ENCODE peak calls at places on chromosomes 12 and 14, in nine cellular contexts. Z, A, Q, T, J, C, M, X and E are unnamed samples.

GRCh38 chr14:103311171-103311997 is 22.7 kb upstream of the EIF5 start:
- DNase-seq in C (no peak), X (no peak), M (no peak), J (no peak), Z (no peak), A (no peak), T (no peak), Q (no peak), E (no peak)

GRCh38 chr14:22737052-22737451 is 29.4 kb upstream of the OXA1L start:
- DNase-seq in X (peak), Z (no peak), C (no peak), A (no peak), J (no peak), T (no peak), M (no peak), Q (no peak), E (peak)

GRCh38 chr12:92943482-92944250 is 14.6 kb upstream of the EEA1 start:
- DNase-seq in A (no peak), M (peak), C (no peak), Q (no peak), J (peak), Z (no peak), T (no peak), X (peak), E (peak)

GRCh38 chr14:35944847-35945246 is 118.7 kb downstream of the BRMS1L start:
- DNase-seq in Q (peak), T (peak), C (peak), M (no peak), J (no peak), A (peak), X (no peak), Z (peak), E (peak)

GRCh38 chr12:7017870-7018349 is 366 bp downstream of the LPCAT3 start:
- DNase-seq in Q (peak), Z (no peak), C (no peak), J (peak), M (no peak), T (no peak), A (no peak), X (no peak), E (peak)

GRCh38 chr12:79681008-79681590 is 9.7 kb downstream of the PAWR start:
- DNase-seq in A (no peak), C (no peak), J (peak), Q (peak), M (peak), X (peak), Z (peak), T (no peak), E (no peak)

GRCh38 chr12:96006727-96007126 is 10.6 kb upstream of the HAL start:
- DNase-seq in C (no peak), T (no peak), X (no peak), M (no peak), Q (no peak), A (no peak), J (no peak), Z (no peak), E (no peak)

GRCh38 chr12:123995023-123995422 is 22.0 kb downstream of the ZNF664 start:
- DNase-seq in J (peak), C (no peak), Z (peak), M (peak), X (peak), A (no peak), T (no peak), Q (peak), E (no peak)

GRCh38 chr12:55057466-55057865 is 37.7 kb downstream of the NEUROD4 start:
- DNase-seq in Z (no peak), T (no peak), M (no peak), Q (no peak), A (no peak), X (no peak), J (no peak), C (no peak), E (no peak)

GRCh38 chr12:52211716-52212585 is 20.1 kb upstream of the KRT80 start:
- DNase-seq in C (no peak), J (no peak), A (no peak), Z (no peak), X (no peak), T (no peak), M (no peak), Q (no peak), E (no peak)

GRCh38 chr14:78023112-78023511 is 147.1 kb upstream of the NRXN3 start:
- DNase-seq in Z (no peak), X (no peak), J (no peak), C (no peak), T (no peak), Q (no peak), M (no peak), A (no peak), E (no peak)

GRCh38 chr12:90943248-90943647 is 11.7 kb downstream of the CCER1 start:
- DNase-seq in A (no peak), T (no peak), M (no peak), X (no peak), C (no peak), Z (no peak), J (no peak), Q (no peak), E (no peak)

GRCh38 chr12:90816353-90817089 is 138.5 kb downstream of the CCER1 start:
- DNase-seq in T (no peak), J (peak), X (no peak), A (no peak), Z (peak), C (no peak), M (no peak), Q (peak), E (no peak)

GRCh38 chr14:64628940-64629403 is 75.3 kb upstream of the PLEKHG3 start:
- DNase-seq in J (peak), X (peak), C (no peak), Z (peak), Q (peak), T (no peak), A (no peak), M (peak), E (no peak)

GRCh38 chr12:109685574-109686447 is 27.8 kb upstream of the FAM222A start:
- DNase-seq in M (no peak), T (no peak), C (no peak), Q (no peak), Z (no peak), X (no peak), J (no peak), A (no peak), E (no peak)

GRCh38 chr12:11877869-11878780 is 192.6 kb upstream of the BCL2L14 start:
- DNase-seq in A (no peak), Q (peak), C (peak), X (peak), Z (peak), T (no peak), M (peak), J (peak), E (no peak)

GRCh38 chr12:49692851-49693250 is 14.4 kb downstream of the FMNL3 start:
- DNase-seq in Z (no peak), C (no peak), X (no peak), A (no peak), M (no peak), J (no peak), Q (no peak), T (no peak), E (no peak)

GRCh38 chr12:2854669-2855453 is 2.0 kb downstream of the TEX52 start:
- DNase-seq in Z (no peak), J (no peak), Q (no peak), M (no peak), C (no peak), X (no peak), T (no peak), A (no peak), E (no peak)

GRCh38 chr12:94207467-94208432 is 59.4 kb downstream of the PLXNC1 start:
- DNase-seq in Z (no peak), C (no peak), M (peak), T (no peak), X (no peak), A (no peak), J (no peak), Q (peak), E (peak)

GRCh38 chr12:80936642-80937390 is 918 bp downstream of the LIN7A start:
- DNase-seq in J (peak), T (peak), A (peak), X (peak), M (peak), Z (peak), Q (peak), C (no peak), E (peak)

GRCh38 chr12:132429932-132430643 is 59.9 kb upstream of the FBRSL1 start:
- DNase-seq in C (peak), Z (peak), J (no peak), X (no peak), M (no peak), T (peak), Q (peak), A (peak), E (peak)

GRCh38 chr12:53229454-53229853 is 2.6 kb downstream of the RARG start:
- DNase-seq in Q (no peak), T (no peak), J (no peak), Z (no peak), C (no peak), A (peak), X (no peak), M (no peak), E (no peak)

GRCh38 chr14:99318091-99318958 is 46.3 kb upstream of the BCL11B start:
- DNase-seq in A (peak), X (no peak), M (no peak), C (no peak), T (no peak), Q (no peak), Z (no peak), J (no peak), E (no peak)

GRCh38 chr14:90388437-90388836 is 8.4 kb upstream of the CALM1 start:
- DNase-seq in A (peak), Z (peak), C (no peak), M (peak), X (peak), J (peak), Q (peak), T (peak), E (no peak)

GRCh38 chr14:75461303-75461702 is 33.5 kb downstream of the JDP2 start:
- DNase-seq in T (no peak), X (no peak), A (no peak), Q (no peak), J (no peak), Z (no peak), M (no peak), C (no peak), E (no peak)

GRCh38 chr12:74820324-74820723 is 282.7 kb downstream of the ATXN7L3B start:
- DNase-seq in X (no peak), Q (no peak), M (no peak), A (no peak), T (no peak), J (no peak), C (no peak), Z (no peak), E (no peak)

GRCh38 chr12:58775396-58775795 is 144.9 kb downstream of the LRIG3 start:
- DNase-seq in Q (no peak), M (no peak), C (no peak), A (no peak), T (no peak), X (no peak), Z (no peak), J (no peak), E (no peak)

GRCh38 chr14:105148604-105149145 is 19.9 kb downstream of the JAG2 start:
- DNase-seq in C (no peak), Z (no peak), Q (no peak), A (no peak), X (no peak), M (no peak), J (no peak), T (no peak), E (no peak)

GRCh38 chr12:111256629-111257434 is 112.1 kb downstream of the PHETA1 start:
- DNase-seq in Q (no peak), C (no peak), X (no peak), T (no peak), J (no peak), M (no peak), A (no peak), Z (no peak), E (no peak)

GRCh38 chr12:85713368-85713767 is 122.8 kb downstream of the RASSF9 start:
- DNase-seq in X (no peak), T (no peak), Z (no peak), A (no peak), C (no peak), M (peak), J (no peak), Q (no peak), E (no peak)

GRCh38 chr12:124808276-124808675 is 55.4 kb downstream of the SCARB1 start:
- DNase-seq in A (no peak), T (no peak), M (no peak), J (no peak), Z (no peak), Q (no peak), X (no peak), C (no peak), E (no peak)

GRCh38 chr14:99568567-99569560 is 35.1 kb downstream of the CCDC85C start:
- DNase-seq in Z (no peak), Q (peak), X (peak), T (no peak), C (no peak), A (no peak), M (peak), J (peak), E (no peak)

GRCh38 chr14:76919811-76920571 is 93.8 kb downstream of the LRRC74A start:
- DNase-seq in J (peak), X (peak), C (peak), M (peak), T (no peak), A (peak), Z (peak), Q (peak), E (no peak)

GRCh38 chr12:131940121-131940520 is 9.6 kb upstream of the EP400 start:
- DNase-seq in X (no peak), Z (no peak), C (no peak), M (no peak), Q (no peak), A (no peak), J (no peak), T (no peak), E (no peak)

GRCh38 chr12:97075583-97076268 is 168.7 kb downstream of the NEDD1 start:
- DNase-seq in X (no peak), Q (no peak), M (no peak), A (no peak), C (no peak), J (no peak), T (no peak), Z (peak), E (no peak)

GRCh38 chr14:73741386-73741875 is 27.2 kb upstream of the PNMA1 start:
- DNase-seq in J (peak), M (peak), X (peak), C (peak), Q (peak), T (no peak), A (peak), Z (peak), E (no peak)
- H3K9ac ChIP-seq in J (peak), M (peak), X (peak), C (peak), Q (peak), T (peak), A (no peak), Z (peak), E (no peak)

GRCh38 chr12:106760184-106760531 is 14.3 kb upstream of the RIC8B start:
- DNase-seq in M (no peak), A (peak), Q (no peak), J (peak), Z (no peak), T (no peak), C (peak), X (peak), E (peak)
- H3K9ac ChIP-seq in M (no peak), A (no peak), Q (no peak), J (no peak), Z (no peak), T (no peak), C (peak), X (no peak), E (peak)

GRCh38 chr14:80954771-80955299 is 586 bp upstream of the TSHR start:
- DNase-seq in J (peak), Q (peak), Z (peak), A (peak), C (peak), M (peak), X (peak), T (peak), E (peak)

GRCh38 chr14:80956105-80956504 is 684 bp downstream of the TSHR start:
- DNase-seq in Z (no peak), A (no peak), M (no peak), C (no peak), Q (no peak), T (no peak), X (no peak), J (no peak), E (no peak)

GRCh38 chr14:80958258-80958657 is 2.8 kb downstream of the TSHR start:
- DNase-seq in M (no peak), Q (no peak), T (no peak), Z (no peak), C (peak), X (no peak), A (no peak), J (no peak), E (no peak)

GRCh38 chr14:80955434-80955939 is at the start of gene TSHR:
- DNase-seq in J (no peak), M (no peak), C (peak), A (peak), T (no peak), Z (no peak), X (peak), Q (no peak), E (no peak)

GRCh38 chr14:80956922-80957321 is 1.5 kb downstream of the TSHR start:
- DNase-seq in M (no peak), J (no peak), Z (no peak), A (no peak), Q (no peak), T (no peak), X (no peak), C (peak), E (no peak)
- H3K9ac ChIP-seq in M (no peak), J (no peak), Z (no peak), A (no peak), Q (no peak), T (no peak), X (no peak), C (peak), E (no peak)

DNA sequence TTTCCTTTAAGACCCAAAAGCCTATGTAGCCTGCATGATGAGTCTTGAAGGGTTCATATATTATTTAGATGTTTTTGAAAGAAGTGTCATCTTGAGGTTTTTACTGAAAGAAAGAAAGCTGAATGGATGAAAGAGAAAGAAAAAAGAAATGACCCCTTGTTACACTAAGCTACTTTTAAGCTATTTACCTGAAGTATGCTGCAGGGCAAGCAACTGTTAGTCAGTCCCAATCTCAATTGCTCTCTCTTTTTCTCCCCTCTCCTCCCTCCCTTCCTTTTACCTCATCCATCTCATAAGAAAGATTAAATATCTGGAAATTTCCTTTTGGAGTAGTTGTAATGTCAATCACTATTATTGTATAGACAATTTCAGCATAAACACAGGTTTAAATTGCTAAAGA is 512.4 kb downstream of the TMTC2 start:
- DNase-seq in J (no peak), Q (no peak), T (no peak), C (no peak), A (no peak), Z (no peak), X (no peak), M (no peak), E (no peak)
- H3K9ac ChIP-seq in J (no peak), Q (no peak), T (no peak), C (no peak), A (no peak), Z (no peak), X (no peak), M (no peak), E (no peak)

DNA sequence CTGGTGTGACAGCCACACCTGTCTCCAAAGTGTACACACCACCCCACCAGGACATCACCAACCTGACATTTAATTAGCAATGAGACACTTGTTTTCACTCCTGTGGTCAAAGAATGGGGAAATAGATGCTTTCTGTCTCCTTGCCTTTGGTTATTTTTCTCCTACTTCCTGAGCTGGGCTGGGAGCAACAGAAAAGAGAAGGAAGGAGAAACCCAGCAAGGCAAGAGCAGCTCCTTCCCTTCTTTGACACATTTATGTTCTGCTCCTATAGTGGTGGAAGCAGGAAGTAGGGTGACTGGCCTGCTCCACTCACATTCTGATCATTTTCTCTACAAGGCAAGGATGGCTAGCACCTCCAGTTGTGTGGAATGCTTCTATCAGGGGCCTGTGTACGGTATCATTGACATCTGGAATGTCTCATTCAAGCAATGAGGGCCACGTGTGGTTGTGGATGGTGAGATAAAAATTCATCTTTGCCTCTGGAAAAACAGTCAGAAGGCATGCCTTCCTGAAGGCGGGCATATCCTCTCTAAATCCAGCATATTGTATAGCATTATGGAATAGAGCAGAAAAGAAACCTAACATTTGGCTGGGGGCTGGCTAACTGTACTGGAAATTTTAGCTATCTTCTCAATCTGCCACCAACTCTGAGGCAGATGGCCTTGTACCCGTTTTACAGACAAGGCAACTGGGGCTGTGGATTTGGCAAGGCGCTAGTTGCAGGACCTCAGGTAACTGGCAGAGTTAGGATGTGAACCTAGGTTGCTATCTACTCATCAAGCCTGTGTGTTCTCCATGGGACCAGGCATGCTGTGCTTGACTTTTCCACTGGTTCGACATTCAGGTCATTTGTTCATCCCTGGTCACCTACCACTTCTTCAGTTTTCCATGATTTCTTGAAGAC is 24.7 kb upstream of the LGALS3 start:
- DNase-seq in M (no peak), J (no peak), T (no peak), C (no peak), A (no peak), Q (no peak), X (no peak), Z (no peak), E (no peak)
- H3K9ac ChIP-seq in M (no peak), J (peak), T (peak), C (no peak), A (no peak), Q (peak), X (peak), Z (peak), E (peak)

DNA sequence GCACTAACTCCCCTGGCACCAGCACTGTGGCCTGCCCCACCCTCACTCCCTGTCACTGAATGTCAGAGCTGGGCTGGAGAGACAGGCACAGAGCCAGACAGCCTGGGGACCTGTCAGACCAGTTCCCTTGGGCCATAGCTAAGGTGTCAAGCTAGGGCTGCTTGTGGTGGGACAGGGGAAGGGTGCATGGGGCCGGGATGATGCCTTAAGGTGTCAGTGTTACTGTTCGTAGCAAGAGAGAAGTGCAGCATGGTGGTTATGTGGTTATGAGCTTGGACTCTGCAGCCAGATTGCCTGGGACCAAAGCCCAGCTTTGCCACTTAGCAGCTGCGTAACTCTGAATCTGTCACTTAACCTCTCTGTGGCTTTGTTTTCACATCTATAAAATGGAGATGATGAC is 3.8 kb downstream of the RAPGEF3 start:
- DNase-seq in C (no peak), X (no peak), Q (peak), M (no peak), J (no peak), T (no peak), A (no peak), Z (no peak), E (peak)
- H3K9ac ChIP-seq in C (no peak), X (no peak), Q (no peak), M (no peak), J (no peak), T (peak), A (no peak), Z (no peak), E (peak)